ENCODE peak calls at places on chromosomes 3 and 15, in seven cellular contexts. One of them, this sample, is unnamed.

GRCh38 chr15:91055548-91056331 is 33.3 kb upstream of the VPS33B start:
- DNase-seq in uterus: no peak
- DNase-seq in tibial artery: peak; percentile 36
- DNase-seq in OCI-LY7: peak; percentile 59
- DNase-seq in left ventricle myocardium inferior: peak; percentile 24
- DNase-seq in breast epithelium: no peak
- DNase-seq in right cardiac atrium: peak; percentile 41
- DNase-seq in this sample: peak; percentile 54

GRCh38 chr15:44501768-44502366 is 35.1 kb upstream of the EIF3J start:
- DNase-seq in uterus: no peak
- DNase-seq in tibial artery: no peak
- DNase-seq in OCI-LY7: peak; percentile 42
- DNase-seq in left ventricle myocardium inferior: no peak
- DNase-seq in breast epithelium: no peak
- DNase-seq in right cardiac atrium: no peak
- DNase-seq in this sample: no peak

GRCh38 chr15:22903961-22904534 is 65.6 kb downstream of the NIPA2 start:
- DNase-seq in uterus: no peak
- DNase-seq in tibial artery: no peak
- DNase-seq in OCI-LY7: no peak
- DNase-seq in left ventricle myocardium inferior: no peak
- DNase-seq in breast epithelium: no peak
- DNase-seq in right cardiac atrium: no peak
- DNase-seq in this sample: no peak

GRCh38 chr3:189282751-189283150 is 111.0 kb downstream of the TPRG1 start:
- DNase-seq in uterus: no peak
- DNase-seq in tibial artery: no peak
- DNase-seq in OCI-LY7: no peak
- DNase-seq in left ventricle myocardium inferior: no peak
- DNase-seq in breast epithelium: no peak
- DNase-seq in right cardiac atrium: no peak
- DNase-seq in this sample: no peak

GRCh38 chr15:82892541-82892940 is 60.0 kb downstream of the HOMER2 start:
- DNase-seq in uterus: no peak
- DNase-seq in tibial artery: no peak
- DNase-seq in OCI-LY7: no peak
- DNase-seq in left ventricle myocardium inferior: no peak
- DNase-seq in breast epithelium: no peak
- DNase-seq in right cardiac atrium: no peak
- DNase-seq in this sample: no peak

GRCh38 chr15:90840954-90841353 is 27.4 kb upstream of the FURIN start:
- DNase-seq in uterus: no peak
- DNase-seq in tibial artery: no peak
- DNase-seq in OCI-LY7: no peak
- DNase-seq in left ventricle myocardium inferior: no peak
- DNase-seq in breast epithelium: no peak
- DNase-seq in right cardiac atrium: no peak
- DNase-seq in this sample: no peak

GRCh38 chr15:101020945-101021344 is 101.8 kb downstream of the LRRK1 start:
- DNase-seq in uterus: peak; percentile 10
- DNase-seq in tibial artery: no peak
- DNase-seq in OCI-LY7: no peak
- DNase-seq in left ventricle myocardium inferior: no peak
- DNase-seq in breast epithelium: no peak
- DNase-seq in right cardiac atrium: no peak
- DNase-seq in this sample: peak; percentile 2

GRCh38 chr15:31328999-31329639 is 2.5 kb downstream of the KLF13 start:
- DNase-seq in uterus: no peak
- DNase-seq in tibial artery: no peak
- DNase-seq in OCI-LY7: peak; percentile 85
- DNase-seq in left ventricle myocardium inferior: no peak
- DNase-seq in breast epithelium: no peak
- DNase-seq in right cardiac atrium: no peak
- DNase-seq in this sample: no peak

GRCh38 chr15:32701863-32702262 is 15.9 kb upstream of the GREM1 start:
- DNase-seq in uterus: no peak
- DNase-seq in tibial artery: no peak
- DNase-seq in OCI-LY7: no peak
- DNase-seq in left ventricle myocardium inferior: no peak
- DNase-seq in breast epithelium: no peak
- DNase-seq in right cardiac atrium: no peak
- DNase-seq in this sample: no peak

GRCh38 chr3:105618561-105618960 is 250.3 kb downstream of the CBLB start:
- DNase-seq in uterus: no peak
- DNase-seq in tibial artery: no peak
- DNase-seq in OCI-LY7: no peak
- DNase-seq in left ventricle myocardium inferior: no peak
- DNase-seq in breast epithelium: no peak
- DNase-seq in right cardiac atrium: no peak
- DNase-seq in this sample: no peak

GRCh38 chr15:56341201-56341600 is 24.0 kb upstream of the TEX9 start:
- DNase-seq in uterus: no peak
- DNase-seq in tibial artery: no peak
- DNase-seq in OCI-LY7: no peak
- DNase-seq in left ventricle myocardium inferior: no peak
- DNase-seq in breast epithelium: no peak
- DNase-seq in right cardiac atrium: no peak
- DNase-seq in this sample: no peak

GRCh38 chr3:71240035-71240434 is 343.5 kb downstream of the FOXP1 start:
- DNase-seq in uterus: no peak
- DNase-seq in tibial artery: no peak
- DNase-seq in OCI-LY7: no peak
- DNase-seq in left ventricle myocardium inferior: no peak
- DNase-seq in breast epithelium: no peak
- DNase-seq in right cardiac atrium: no peak
- DNase-seq in this sample: peak; percentile 23

GRCh38 chr15:36156855-36157521 is 422.4 kb upstream of the CDIN1 start:
- DNase-seq in uterus: peak; percentile 13
- DNase-seq in tibial artery: peak; percentile 28
- DNase-seq in OCI-LY7: no peak
- DNase-seq in left ventricle myocardium inferior: peak; percentile 45
- DNase-seq in breast epithelium: no peak
- DNase-seq in right cardiac atrium: peak; percentile 9
- DNase-seq in this sample: peak; percentile 22

GRCh38 chr3:48503406-48504050 is 446 bp downstream of the SHISA5 start:
- DNase-seq in uterus: peak; percentile 66
- DNase-seq in tibial artery: peak; percentile 82
- DNase-seq in OCI-LY7: no peak
- DNase-seq in left ventricle myocardium inferior: peak; percentile 42
- DNase-seq in breast epithelium: no peak
- DNase-seq in right cardiac atrium: peak; percentile 78
- DNase-seq in this sample: peak; percentile 46

GRCh38 chr15:51212239-51212638 is 117.5 kb upstream of the TNFAIP8L3 start:
- DNase-seq in uterus: no peak
- DNase-seq in tibial artery: no peak
- DNase-seq in OCI-LY7: no peak
- DNase-seq in left ventricle myocardium inferior: no peak
- DNase-seq in breast epithelium: no peak
- DNase-seq in right cardiac atrium: no peak
- DNase-seq in this sample: no peak

GRCh38 chr3:42055291-42055690 is 35.9 kb upstream of the TRAK1 start:
- DNase-seq in uterus: no peak
- DNase-seq in tibial artery: no peak
- DNase-seq in OCI-LY7: no peak
- DNase-seq in left ventricle myocardium inferior: no peak
- DNase-seq in breast epithelium: no peak
- DNase-seq in right cardiac atrium: no peak
- DNase-seq in this sample: no peak

GRCh38 chr15:31325432-31325975 is 1.1 kb upstream of the KLF13 start:
- DNase-seq in uterus: peak; percentile 76
- DNase-seq in tibial artery: peak; percentile 74
- DNase-seq in OCI-LY7: peak; percentile 72
- DNase-seq in left ventricle myocardium inferior: peak; percentile 88
- DNase-seq in breast epithelium: no peak
- DNase-seq in right cardiac atrium: peak; percentile 72
- DNase-seq in this sample: peak; percentile 88

GRCh38 chr3:54822206-54822605 is 105.7 kb downstream of the LRTM1 start:
- DNase-seq in uterus: no peak
- DNase-seq in tibial artery: no peak
- DNase-seq in OCI-LY7: no peak
- DNase-seq in left ventricle myocardium inferior: no peak
- DNase-seq in breast epithelium: no peak
- DNase-seq in right cardiac atrium: no peak
- DNase-seq in this sample: no peak

GRCh38 chr3:64187065-64187959 is 38.0 kb downstream of the PRICKLE2 start:
- DNase-seq in uterus: peak; percentile 87
- DNase-seq in tibial artery: no peak
- DNase-seq in OCI-LY7: no peak
- DNase-seq in left ventricle myocardium inferior: peak; percentile 75
- DNase-seq in breast epithelium: no peak
- DNase-seq in right cardiac atrium: peak; percentile 68
- DNase-seq in this sample: peak; percentile 75

GRCh38 chr3:55631766-55632331 is 144.7 kb upstream of the WNT5A start:
- DNase-seq in uterus: no peak
- DNase-seq in tibial artery: no peak
- DNase-seq in OCI-LY7: peak; percentile 23
- DNase-seq in left ventricle myocardium inferior: no peak
- DNase-seq in breast epithelium: no peak
- DNase-seq in right cardiac atrium: no peak
- DNase-seq in this sample: no peak

GRCh38 chr15:92184142-92184541 is 209.5 kb upstream of the ST8SIA2 start:
- DNase-seq in uterus: no peak
- DNase-seq in tibial artery: no peak
- DNase-seq in OCI-LY7: no peak
- DNase-seq in left ventricle myocardium inferior: no peak
- DNase-seq in breast epithelium: no peak
- DNase-seq in right cardiac atrium: no peak
- DNase-seq in this sample: no peak

GRCh38 chr15:23565395-23566069 is at the start of gene MKRN3:
- DNase-seq in uterus: no peak
- DNase-seq in tibial artery: no peak
- DNase-seq in OCI-LY7: no peak
- DNase-seq in left ventricle myocardium inferior: no peak
- DNase-seq in breast epithelium: no peak
- DNase-seq in right cardiac atrium: no peak
- DNase-seq in this sample: no peak

GRCh38 chr3:78734048-78734637 is 1033.7 kb downstream of the ROBO1 start:
- DNase-seq in uterus: no peak
- DNase-seq in tibial artery: no peak
- DNase-seq in OCI-LY7: no peak
- DNase-seq in left ventricle myocardium inferior: no peak
- DNase-seq in breast epithelium: no peak
- DNase-seq in right cardiac atrium: no peak
- DNase-seq in this sample: no peak

GRCh38 chr3:22392859-22393258 is 641.8 kb upstream of the ZNF385D start:
- DNase-seq in uterus: no peak
- DNase-seq in tibial artery: no peak
- DNase-seq in OCI-LY7: no peak
- DNase-seq in left ventricle myocardium inferior: no peak
- DNase-seq in breast epithelium: no peak
- DNase-seq in right cardiac atrium: no peak
- DNase-seq in this sample: no peak

GRCh38 chr3:46699846-46700523 is 1.2 kb upstream of the TMIE start:
- DNase-seq in uterus: no peak
- DNase-seq in tibial artery: peak; percentile 75
- DNase-seq in OCI-LY7: no peak
- DNase-seq in left ventricle myocardium inferior: peak; percentile 71
- DNase-seq in breast epithelium: no peak
- DNase-seq in right cardiac atrium: peak; percentile 64
- DNase-seq in this sample: peak; percentile 48

GRCh38 chr15:89187301-89187700 is 34.1 kb downstream of the RLBP1 start:
- DNase-seq in uterus: no peak
- DNase-seq in tibial artery: no peak
- DNase-seq in OCI-LY7: no peak
- DNase-seq in left ventricle myocardium inferior: no peak
- DNase-seq in breast epithelium: no peak
- DNase-seq in right cardiac atrium: no peak
- DNase-seq in this sample: no peak

GRCh38 chr3:108037770-108038169 is 53.1 kb downstream of the CD47 start:
- DNase-seq in uterus: no peak
- DNase-seq in tibial artery: no peak
- DNase-seq in OCI-LY7: no peak
- DNase-seq in left ventricle myocardium inferior: no peak
- DNase-seq in breast epithelium: no peak
- DNase-seq in right cardiac atrium: no peak
- DNase-seq in this sample: no peak

DNA sequence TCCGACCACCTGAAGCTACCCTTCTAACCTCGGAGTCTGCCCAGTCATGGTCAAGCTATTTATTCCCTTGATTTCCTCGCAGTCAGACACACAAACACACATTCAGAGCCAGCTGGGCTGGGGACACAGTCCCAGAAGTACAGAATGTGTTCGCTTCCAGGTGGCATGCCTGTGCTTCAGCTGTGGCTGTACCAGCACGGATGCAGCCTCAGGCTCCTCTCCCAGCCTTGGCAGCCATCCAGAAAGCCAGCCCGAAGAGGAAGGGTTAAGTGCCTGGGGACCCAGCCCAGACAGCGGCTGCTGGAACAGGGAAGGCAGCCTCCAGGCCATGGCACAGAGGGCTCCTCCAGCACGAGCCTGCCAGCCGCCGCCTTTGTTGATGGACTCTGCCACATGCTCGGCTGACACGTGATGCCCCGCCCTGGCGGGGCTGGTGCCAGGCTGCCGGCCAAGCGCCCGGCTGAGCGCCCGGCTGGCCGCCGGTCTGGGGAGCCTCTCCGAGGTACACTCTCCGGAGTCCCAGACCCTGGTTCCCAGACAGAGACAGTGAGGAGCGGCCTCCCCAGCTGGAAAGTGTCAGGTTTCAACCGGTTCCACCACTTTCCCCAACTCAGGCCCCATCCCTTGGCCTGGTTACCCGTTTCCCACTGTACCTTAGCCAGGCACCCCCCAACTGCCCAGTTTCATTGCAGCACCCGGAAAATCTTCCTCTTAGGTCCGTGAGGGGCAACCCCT is 5.4 kb downstream of the BMF start:
- DNase-seq in uterus: peak; percentile 83
- DNase-seq in tibial artery: peak; percentile 87
- DNase-seq in OCI-LY7: no peak
- DNase-seq in left ventricle myocardium inferior: peak; percentile 83
- DNase-seq in breast epithelium: peak; percentile 95
- DNase-seq in right cardiac atrium: peak; percentile 76
- DNase-seq in this sample: peak; percentile 83
- H3K4me1 ChIP-seq in uterus: peaks cover 29% of the 10 kb centered on the region
- H3K4me1 ChIP-seq in tibial artery: peaks cover 98% of the 10 kb centered on the region
- H3K4me1 ChIP-seq in OCI-LY7: peaks cover 91% of the 10 kb centered on the region
- H3K4me1 ChIP-seq in left ventricle myocardium inferior: peaks cover 97% of the 10 kb centered on the region
- H3K4me1 ChIP-seq in breast epithelium: peaks cover 61% of the 10 kb centered on the region
- H3K4me1 ChIP-seq in right cardiac atrium: peaks cover 53% of the 10 kb centered on the region
- H3K4me1 ChIP-seq in this sample: peaks cover 92% of the 10 kb centered on the region

GRCh38 chr15:67137951-67138935 is 72.8 kb downstream of the SMAD3 start:
- DNase-seq in uterus: no peak
- DNase-seq in tibial artery: no peak
- DNase-seq in OCI-LY7: no peak
- DNase-seq in left ventricle myocardium inferior: no peak
- DNase-seq in breast epithelium: no peak
- DNase-seq in right cardiac atrium: no peak
- DNase-seq in this sample: no peak
- H3K4me1 ChIP-seq in uterus: peaks cover 21% of the 10 kb centered on the region
- H3K4me1 ChIP-seq in tibial artery: peaks cover 80% of the 10 kb centered on the region
- H3K4me1 ChIP-seq in OCI-LY7: peaks cover 53% of the 10 kb centered on the region
- H3K4me1 ChIP-seq in left ventricle myocardium inferior: peaks cover 93% of the 10 kb centered on the region
- H3K4me1 ChIP-seq in breast epithelium: no peaks in the 10 kb centered on the region
- H3K4me1 ChIP-seq in right cardiac atrium: peaks cover 37% of the 10 kb centered on the region
- H3K4me1 ChIP-seq in this sample: peaks cover 95% of the 10 kb centered on the region

GRCh38 chr3:3177861-3178497 is 1.5 kb downstream of the CRBN start:
- DNase-seq in uterus: no peak
- DNase-seq in tibial artery: no peak
- DNase-seq in OCI-LY7: no peak
- DNase-seq in left ventricle myocardium inferior: no peak
- DNase-seq in breast epithelium: no peak
- DNase-seq in right cardiac atrium: no peak
- DNase-seq in this sample: no peak
- H3K4me1 ChIP-seq in uterus: peaks cover 5% of the 10 kb centered on the region
- H3K4me1 ChIP-seq in tibial artery: peaks cover 33% of the 10 kb centered on the region
- H3K4me1 ChIP-seq in OCI-LY7: peaks cover 24% of the 10 kb centered on the region
- H3K4me1 ChIP-seq in left ventricle myocardium inferior: peaks cover 61% of the 10 kb centered on the region
- H3K4me1 ChIP-seq in breast epithelium: peaks cover 20% of the 10 kb centered on the region
- H3K4me1 ChIP-seq in right cardiac atrium: peaks cover 5% of the 10 kb centered on the region
- H3K4me1 ChIP-seq in this sample: peaks cover 22% of the 10 kb centered on the region

GRCh38 chr3:50610181-50610971 is 1.2 kb downstream of the CISH start:
- DNase-seq in uterus: no peak
- DNase-seq in tibial artery: no peak
- DNase-seq in OCI-LY7: no peak
- DNase-seq in left ventricle myocardium inferior: peak; percentile 22
- DNase-seq in breast epithelium: no peak
- DNase-seq in right cardiac atrium: no peak
- DNase-seq in this sample: no peak
- H3K4me1 ChIP-seq in uterus: no peaks in the 10 kb centered on the region
- H3K4me1 ChIP-seq in tibial artery: peaks cover 70% of the 10 kb centered on the region
- H3K4me1 ChIP-seq in OCI-LY7: no peaks in the 10 kb centered on the region
- H3K4me1 ChIP-seq in left ventricle myocardium inferior: peaks cover 83% of the 10 kb centered on the region
- H3K4me1 ChIP-seq in breast epithelium: peaks cover 48% of the 10 kb centered on the region
- H3K4me1 ChIP-seq in right cardiac atrium: peaks cover 10% of the 10 kb centered on the region
- H3K4me1 ChIP-seq in this sample: peaks cover 76% of the 10 kb centered on the region

This sample was measured in heart right ventricle.